ENCODE peak calls at places on chromosome 11, in ten cellular contexts. H is upper lobe of right lung; B is neural progenitor cell; M is mesenchymal stem cell; P is HTR-8/SVneo; U is NAMALWA; X is activated CD4-positive, alpha-beta T cell treated with anti-CD3 and anti-CD28 coated beads, Interleukin-2, amount 50 U/mL, for 1 hour; A is HS-5; L is tibial nerve; C is activated CD8-positive, alpha-beta T cell treated with anti-CD3 and anti-CD28 coated beads for 36 hours. O is an unnamed sample.

GRCh38 chr11:45266693-45267451 is 19.3 kb downstream of the SYT13 start:
- DNase-seq in M (no peak), X (no peak), B (peak; percentile 52), C (peak; percentile 58), A (no peak), U (peak; percentile 30), H (no peak), P (no peak), L (no peak), O (no peak)

GRCh38 chr11:28464252-28464867 is 356.2 kb downstream of the METTL15 start:
- DNase-seq in B (no peak), U (no peak), X (no peak), L (no peak), H (no peak), C (no peak), M (peak; percentile 79), P (no peak), A (no peak), O (no peak)

GRCh38 chr11:128172046-128172878 is 415.1 kb downstream of the ETS1 start:
- DNase-seq in L (peak; percentile 81), U (peak; percentile 88), M (peak; percentile 85), X (peak; percentile 89), H (peak; percentile 73), B (peak; percentile 85), P (peak; percentile 60), C (peak; percentile 96), A (peak; percentile 69), O (peak; percentile 84)

GRCh38 chr11:125167954-125168821 is 3.6 kb downstream of the PKNOX2 start:
- DNase-seq in P (no peak), B (peak; percentile 32), L (no peak), M (peak; percentile 86), A (peak; percentile 20), X (no peak), C (no peak), U (no peak), H (no peak), O (no peak)

GRCh38 chr11:57399221-57399620 is 8.8 kb upstream of the PRG2 start:
- DNase-seq in P (no peak), U (no peak), H (no peak), B (no peak), L (no peak), C (no peak), A (no peak), X (no peak), M (no peak), O (no peak)

GRCh38 chr11:134181707-134182106 is 42.1 kb downstream of the NCAPD3 start:
- DNase-seq in H (no peak), B (no peak), C (no peak), M (no peak), P (no peak), X (no peak), L (no peak), A (no peak), U (no peak), O (no peak)

GRCh38 chr11:109026891-109027489 is 362.1 kb downstream of the DDX10 start:
- DNase-seq in B (no peak), U (no peak), L (no peak), C (no peak), A (no peak), P (no peak), M (no peak), H (no peak), X (no peak), O (no peak)

GRCh38 chr11:63829823-63830489 is 9.0 kb upstream of the MARK2 start:
- DNase-seq in U (peak; percentile 59), B (peak; percentile 68), X (no peak), M (peak; percentile 58), P (peak; percentile 54), C (peak; percentile 37), A (no peak), H (no peak), L (no peak), O (no peak)

GRCh38 chr11:104665631-104666030 is 232.6 kb downstream of the CASP12 start:
- DNase-seq in L (no peak), M (peak; percentile 63), P (no peak), X (no peak), U (no peak), B (no peak), C (no peak), H (no peak), A (no peak), O (no peak)

GRCh38 chr11:128634395-128634794 is 47.0 kb upstream of the ETS1 start:
- DNase-seq in B (no peak), A (no peak), X (no peak), M (no peak), U (no peak), P (no peak), H (no peak), C (no peak), L (no peak), O (no peak)

GRCh38 chr11:75463106-75463774 is 30.2 kb upstream of the KLHL35 start:
- DNase-seq in L (no peak), H (no peak), X (no peak), A (no peak), C (no peak), U (no peak), B (no peak), P (no peak), M (no peak), O (no peak)

GRCh38 chr11:129614256-129614944 is 201.2 kb upstream of the TMEM45B start:
- DNase-seq in C (no peak), X (no peak), H (no peak), M (no peak), U (no peak), B (no peak), A (no peak), P (no peak), L (no peak), O (no peak)

GRCh38 chr11:70596091-70596490 is 197.8 kb downstream of the CTTN start:
- DNase-seq in A (no peak), U (no peak), P (no peak), B (no peak), C (no peak), M (no peak), L (no peak), X (no peak), H (no peak), O (no peak)

GRCh38 chr11:104329043-104329442 is 165.1 kb upstream of the PDGFD start:
- DNase-seq in U (no peak), H (no peak), M (no peak), B (no peak), C (no peak), X (no peak), L (no peak), A (no peak), P (no peak), O (no peak)

GRCh38 chr11:86103808-86104207 is 34.9 kb upstream of the PICALM start:
- DNase-seq in P (no peak), X (no peak), M (no peak), B (no peak), U (no peak), L (no peak), C (no peak), A (no peak), H (no peak), O (no peak)

GRCh38 chr11:102111011-102111786 is 952 bp downstream of the YAP1 start:
- DNase-seq in U (no peak), M (peak; percentile 88), X (peak; percentile 2), P (peak; percentile 91), L (peak; percentile 40), C (peak; percentile 15), A (peak; percentile 49), H (peak; percentile 92), B (peak; percentile 93), O (no peak)

GRCh38 chr11:6027501-6027900 is 3.1 kb downstream of the OR56A1 start:
- DNase-seq in X (no peak), B (no peak), U (no peak), A (peak; percentile 15), L (no peak), H (no peak), M (no peak), P (no peak), C (no peak), O (no peak)

GRCh38 chr11:74465291-74465708 is 2.0 kb downstream of the KCNE3 start:
- DNase-seq in U (no peak), M (no peak), P (no peak), H (no peak), L (no peak), A (no peak), C (no peak), X (no peak), B (no peak), O (no peak)

GRCh38 chr11:5123802-5124521 is 14.2 kb downstream of the OR52A5 start:
- DNase-seq in A (peak; percentile 63), X (peak; percentile 37), P (peak; percentile 15), B (peak; percentile 79), U (peak; percentile 76), M (peak; percentile 75), C (peak; percentile 69), H (no peak), L (peak; percentile 40), O (no peak)

GRCh38 chr11:130397780-130398179 is 30.6 kb downstream of the ADAMTS8 start:
- DNase-seq in A (no peak), M (no peak), H (no peak), X (no peak), C (no peak), L (no peak), P (no peak), U (no peak), B (no peak), O (no peak)

GRCh38 chr11:130727715-130728114 is 188.6 kb downstream of the SNX19 start:
- DNase-seq in L (no peak), A (no peak), C (no peak), M (no peak), U (no peak), B (no peak), H (no peak), P (no peak), X (no peak), O (no peak)

GRCh38 chr11:69915501-69916250 is 96.5 kb upstream of the FGF3 start:
- DNase-seq in U (peak; percentile 53), H (peak; percentile 82), P (peak; percentile 83), A (peak; percentile 11), C (peak; percentile 72), B (peak; percentile 90), M (peak; percentile 82), L (peak; percentile 59), X (peak; percentile 43), O (no peak)

GRCh38 chr11:29963796-29964195 is 53.0 kb downstream of the KCNA4 start:
- DNase-seq in L (no peak), X (no peak), M (no peak), B (no peak), A (no peak), U (no peak), P (no peak), C (no peak), H (no peak), O (no peak)

GRCh38 chr11:25910090-25910489 is 421.8 kb upstream of the ANO3 start:
- DNase-seq in X (no peak), U (no peak), M (peak; percentile 42), B (no peak), A (no peak), H (no peak), C (no peak), P (no peak), L (no peak), O (no peak)

GRCh38 chr11:106950067-106950491 is 68.2 kb downstream of the GUCY1A2 start:
- DNase-seq in H (no peak), M (no peak), X (no peak), C (no peak), A (no peak), L (no peak), U (no peak), P (no peak), B (peak; percentile 7), O (no peak)

GRCh38 chr11:105609341-105609781 is 512 bp upstream of the GRIA4 start:
- DNase-seq in M (peak; percentile 60), B (peak; percentile 63), H (no peak), U (peak; percentile 37), L (no peak), X (no peak), P (peak; percentile 36), C (peak; percentile 24), A (no peak), O (no peak)

GRCh38 chr11:9757809-9758675 is 94.2 kb downstream of the SWAP70 start:
- DNase-seq in L (peak; percentile 75), C (peak; percentile 95), P (peak; percentile 86), A (peak; percentile 45), M (peak; percentile 76), U (peak; percentile 87), B (peak; percentile 88), X (peak; percentile 90), H (peak; percentile 96), O (peak; percentile 83)

GRCh38 chr11:20388096-20389055 is 860 bp downstream of the PRMT3 start:
- DNase-seq in L (no peak), U (peak; percentile 58), X (no peak), P (no peak), B (no peak), M (peak; percentile 20), H (no peak), A (no peak), C (no peak), O (no peak)